ENCODE peak calls at places on chromosomes 2 and 18, in ten cellular contexts. B is transverse colon, A is endothelial cell of umbilical vein, E is neural progenitor cell, X is heart left ventricle, H is lower leg skin, Q is GM06990, K is spleen, R is fibroblast of villous mesenchyme, Y is AG04450. C is an unnamed sample.

GRCh38 chr2:10947005-10947440 is 35.3 kb downstream of the KCNF1 start:
- DNase-seq in B (no peak), A (no peak), E (no peak), X (no peak), H (no peak), Q (no peak), K (peak), R (peak), Y (no peak), C (no peak)

GRCh38 chr2:19911799-19912509 is 10.2 kb upstream of the TTC32 start:
- DNase-seq in B (no peak), A (no peak), E (no peak), X (no peak), H (no peak), Q (no peak), K (no peak), R (peak), Y (peak), C (peak)

GRCh38 chr2:84550916-84551315 is 34.6 kb downstream of the DNAH6 start:
- DNase-seq in B (no peak), A (no peak), E (no peak), X (no peak), H (no peak), Q (no peak), K (no peak), R (no peak), Y (no peak), C (no peak)

GRCh38 chr2:230896346-230897115 is 28.5 kb downstream of the GPR55 start:
- DNase-seq in B (peak), A (no peak), E (no peak), X (no peak), H (no peak), Q (no peak), K (peak), R (no peak), Y (no peak), C (no peak)

GRCh38 chr18:3540805-3541548 is 91.0 kb downstream of the TGIF1 start:
- DNase-seq in B (peak), A (no peak), E (no peak), X (no peak), H (no peak), Q (no peak), K (no peak), R (no peak), Y (no peak), C (no peak)

GRCh38 chr2:200171761-200172482 is 134.6 kb upstream of the SPATS2L start:
- DNase-seq in B (no peak), A (no peak), E (no peak), X (no peak), H (no peak), Q (no peak), K (no peak), R (peak), Y (no peak), C (no peak)

GRCh38 chr18:63177822-63178525 is 141.6 kb downstream of the BCL2 start:
- DNase-seq in B (peak), A (no peak), E (no peak), X (peak), H (no peak), Q (no peak), K (peak), R (peak), Y (no peak), C (no peak)

GRCh38 chr2:96509114-96509846 is 4.1 kb upstream of the NEURL3 start:
- DNase-seq in B (peak), A (peak), E (peak), X (peak), H (peak), Q (peak), K (peak), R (peak), Y (peak), C (peak)

GRCh38 chr2:131641414-131642206 is 113.9 kb downstream of the CCDC74A start:
- DNase-seq in B (no peak), A (no peak), E (no peak), X (no peak), H (no peak), Q (no peak), K (no peak), R (no peak), Y (no peak), C (peak)

GRCh38 chr2:64145119-64145518 is 899 bp upstream of the PELI1 start:
- DNase-seq in B (no peak), A (no peak), E (no peak), X (no peak), H (no peak), Q (no peak), K (no peak), R (no peak), Y (no peak), C (no peak)

GRCh38 chr2:40220177-40220925 is 231.5 kb downstream of the SLC8A1 start:
- DNase-seq in B (peak), A (no peak), E (no peak), X (peak), H (no peak), Q (no peak), K (no peak), R (peak), Y (no peak), C (no peak)

GRCh38 chr2:158142568-158143332 is 41.1 kb downstream of the UPP2 start:
- DNase-seq in B (no peak), A (no peak), E (no peak), X (no peak), H (no peak), Q (no peak), K (no peak), R (peak), Y (no peak), C (no peak)

GRCh38 chr2:695111-695510 is 17.9 kb upstream of the TMEM18 start:
- DNase-seq in B (no peak), A (no peak), E (no peak), X (no peak), H (no peak), Q (no peak), K (peak), R (no peak), Y (no peak), C (no peak)

GRCh38 chr2:17590342-17590911 is 49.9 kb downstream of the VSNL1 start:
- DNase-seq in B (no peak), A (no peak), E (no peak), X (no peak), H (peak), Q (no peak), K (no peak), R (no peak), Y (no peak), C (no peak)

GRCh38 chr2:128287780-128288735 is 30.6 kb downstream of the HS6ST1 start:
- DNase-seq in B (no peak), A (no peak), E (no peak), X (peak), H (no peak), Q (no peak), K (peak), R (no peak), Y (no peak), C (no peak)

GRCh38 chr2:80348078-80348477 is 43.5 kb upstream of the LRRTM1 start:
- DNase-seq in B (no peak), A (no peak), E (no peak), X (no peak), H (no peak), Q (no peak), K (no peak), R (no peak), Y (no peak), C (no peak)

GRCh38 chr18:11947214-11948119 is 33.8 kb upstream of the IMPA2 start:
- DNase-seq in B (peak), A (peak), E (peak), X (peak), H (peak), Q (peak), K (peak), R (peak), Y (peak), C (peak)

GRCh38 chr2:88190808-88191721 is 20.9 kb downstream of the THNSL2 start:
- DNase-seq in B (peak), A (peak), E (peak), X (no peak), H (no peak), Q (no peak), K (no peak), R (peak), Y (no peak), C (no peak)

GRCh38 chr2:51994123-51994788 is 962.3 kb upstream of the NRXN1 start:
- DNase-seq in B (no peak), A (no peak), E (no peak), X (peak), H (no peak), Q (no peak), K (no peak), R (no peak), Y (no peak), C (no peak)

GRCh38 chr18:26190506-26190905 is 35.7 kb upstream of the TAF4B start:
- DNase-seq in B (peak), A (no peak), E (no peak), X (no peak), H (no peak), Q (peak), K (peak), R (no peak), Y (no peak), C (no peak)

GRCh38 chr2:154226931-154227330 is 355.2 kb downstream of the GALNT13 start:
- DNase-seq in B (no peak), A (no peak), E (no peak), X (no peak), H (no peak), Q (no peak), K (no peak), R (no peak), Y (no peak), C (no peak)

GRCh38 chr2:190451561-190452176 is 43.5 kb downstream of the MFSD6 start:
- DNase-seq in B (no peak), A (no peak), E (no peak), X (no peak), H (no peak), Q (no peak), K (no peak), R (peak), Y (no peak), C (peak)

GRCh38 chr2:237663517-237663916 is 36.1 kb downstream of the LRRFIP1 start:
- DNase-seq in B (no peak), A (no peak), E (no peak), X (no peak), H (no peak), Q (no peak), K (no peak), R (no peak), Y (no peak), C (no peak)

GRCh38 chr2:185372188-185372587 is 366.4 kb upstream of the FSIP2 start:
- DNase-seq in B (peak), A (no peak), E (no peak), X (no peak), H (no peak), Q (no peak), K (no peak), R (peak), Y (no peak), C (no peak)

GRCh38 chr2:215966951-215967350 is 46.4 kb downstream of the MREG start:
- DNase-seq in B (no peak), A (peak), E (no peak), X (no peak), H (no peak), Q (no peak), K (no peak), R (no peak), Y (no peak), C (no peak)

GRCh38 chr18:59996370-59996966 is 96.7 kb downstream of the PMAIP1 start:
- DNase-seq in B (peak), A (peak), E (peak), X (no peak), H (no peak), Q (no peak), K (no peak), R (peak), Y (peak), C (peak)

GRCh38 chr2:48110497-48110896 is 204.2 kb upstream of the FBXO11 start:
- DNase-seq in B (no peak), A (no peak), E (no peak), X (no peak), H (no peak), Q (no peak), K (no peak), R (no peak), Y (no peak), C (no peak)

GRCh38 chr2:213089438-213089837 is 62.0 kb downstream of the IKZF2 start:
- DNase-seq in B (no peak), A (no peak), E (no peak), X (no peak), H (no peak), Q (no peak), K (no peak), R (no peak), Y (no peak), C (no peak)

GRCh38 chr2:41719756-41720155 is 328.1 kb upstream of the PKDCC start:
- DNase-seq in B (no peak), A (no peak), E (no peak), X (no peak), H (no peak), Q (no peak), K (no peak), R (no peak), Y (no peak), C (no peak)

DNA sequence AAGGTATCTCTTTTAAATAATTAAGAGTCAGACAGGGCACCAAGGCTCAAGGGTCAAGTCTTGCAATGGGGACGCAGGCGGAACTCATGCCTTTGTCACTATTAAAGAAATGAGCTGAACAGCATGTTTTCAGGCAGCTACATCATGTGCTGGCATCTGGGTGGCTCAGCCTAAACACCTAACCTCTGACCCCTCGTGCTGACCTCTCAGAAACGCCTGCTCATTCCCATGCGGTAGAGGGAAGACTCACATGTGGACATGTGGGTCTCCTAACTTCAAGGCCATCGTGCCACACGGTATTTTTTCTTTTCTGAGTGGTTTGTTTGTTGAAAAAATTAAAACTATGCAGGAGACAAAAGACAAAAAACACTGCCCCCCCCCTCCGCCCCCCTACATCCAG is 31.3 kb downstream of the CYP27C1 start:
- DNase-seq in B (no peak), A (no peak), E (no peak), X (no peak), H (no peak), Q (no peak), K (peak), R (no peak), Y (no peak), C (no peak)
- H3K4me3 ChIP-seq in B (no peak), A (no peak), E (no peak), X (no peak), H (no peak), Q (no peak), K (no peak), R (no peak), Y (no peak), C (no peak)

GRCh38 chr2:172865422-172865821 is 129.8 kb downstream of the RAPGEF4 start:
- DNase-seq in B (no peak), A (no peak), E (no peak), X (no peak), H (no peak), Q (no peak), K (no peak), R (no peak), Y (no peak), C (no peak)
- TF ChIP-seq CTCF in B (no peak), A (no peak), E (peak), X (no peak), H (no peak), Q (peak), K (no peak), R (peak), Y (peak), C (peak)

DNA sequence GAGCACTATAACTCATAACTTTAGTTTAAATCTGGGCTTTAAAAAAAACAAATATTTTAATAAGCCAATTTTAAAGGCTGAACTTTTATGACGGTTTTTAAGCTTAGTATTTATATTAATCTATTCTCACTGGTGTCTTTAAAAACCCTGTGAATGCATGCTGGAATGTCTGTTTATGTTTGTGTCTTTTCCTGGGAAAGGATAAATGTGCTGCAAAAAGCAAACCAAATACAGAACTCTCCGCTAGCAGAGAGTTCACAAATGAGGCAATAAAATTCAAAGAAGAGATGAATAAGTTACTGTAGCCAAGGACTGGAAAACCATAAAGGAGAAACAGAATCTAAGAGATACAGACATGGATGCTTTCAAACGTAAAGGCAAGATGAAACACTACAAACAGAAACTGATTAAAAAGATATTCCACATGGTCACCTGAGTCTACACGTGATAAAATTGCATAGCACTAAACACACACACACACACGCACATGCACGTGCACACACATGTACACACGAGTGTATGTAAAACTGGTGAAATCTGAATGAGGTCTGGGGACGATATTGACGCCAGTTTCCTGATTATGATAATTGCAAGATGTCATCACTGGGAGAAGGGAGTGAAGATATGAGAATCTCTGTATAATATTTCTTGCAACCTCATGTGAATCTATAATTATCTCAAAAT is 4.4 kb downstream of the TWIST2 start:
- DNase-seq in B (no peak), A (no peak), E (no peak), X (no peak), H (no peak), Q (no peak), K (no peak), R (peak), Y (no peak), C (no peak)
- H3K4me3 ChIP-seq in B (no peak), A (no peak), E (no peak), X (no peak), H (no peak), Q (no peak), K (no peak), R (peak), Y (no peak), C (no peak)

GRCh38 chr2:33475381-33476099 is 909 bp upstream of the RASGRP3 start:
- DNase-seq in B (peak), A (peak), E (peak), X (peak), H (peak), Q (peak), K (peak), R (peak), Y (peak), C (peak)
- TF ChIP-seq CTCF in B (peak), A (peak), E (peak), X (peak), H (no peak), Q (peak), K (peak), R (peak), Y (peak), C (peak)

GRCh38 chr2:27735263-27735904 is 36.1 kb upstream of the MRPL33 start:
- DNase-seq in B (peak), A (peak), E (peak), X (peak), H (peak), Q (no peak), K (peak), R (peak), Y (peak), C (no peak)

GRCh38 chr2:27737676-27738348 is 33.7 kb upstream of the MRPL33 start:
- DNase-seq in B (no peak), A (peak), E (no peak), X (no peak), H (no peak), Q (no peak), K (peak), R (peak), Y (peak), C (peak)

GRCh38 chr2:27734305-27734704 is 37.2 kb upstream of the MRPL33 start:
- DNase-seq in B (no peak), A (no peak), E (no peak), X (no peak), H (no peak), Q (no peak), K (no peak), R (no peak), Y (no peak), C (no peak)

GRCh38 chr2:27736890-27737204 is 34.7 kb upstream of the MRPL33 start:
- DNase-seq in B (no peak), A (no peak), E (no peak), X (no peak), H (no peak), Q (no peak), K (no peak), R (no peak), Y (no peak), C (no peak)

DNA sequence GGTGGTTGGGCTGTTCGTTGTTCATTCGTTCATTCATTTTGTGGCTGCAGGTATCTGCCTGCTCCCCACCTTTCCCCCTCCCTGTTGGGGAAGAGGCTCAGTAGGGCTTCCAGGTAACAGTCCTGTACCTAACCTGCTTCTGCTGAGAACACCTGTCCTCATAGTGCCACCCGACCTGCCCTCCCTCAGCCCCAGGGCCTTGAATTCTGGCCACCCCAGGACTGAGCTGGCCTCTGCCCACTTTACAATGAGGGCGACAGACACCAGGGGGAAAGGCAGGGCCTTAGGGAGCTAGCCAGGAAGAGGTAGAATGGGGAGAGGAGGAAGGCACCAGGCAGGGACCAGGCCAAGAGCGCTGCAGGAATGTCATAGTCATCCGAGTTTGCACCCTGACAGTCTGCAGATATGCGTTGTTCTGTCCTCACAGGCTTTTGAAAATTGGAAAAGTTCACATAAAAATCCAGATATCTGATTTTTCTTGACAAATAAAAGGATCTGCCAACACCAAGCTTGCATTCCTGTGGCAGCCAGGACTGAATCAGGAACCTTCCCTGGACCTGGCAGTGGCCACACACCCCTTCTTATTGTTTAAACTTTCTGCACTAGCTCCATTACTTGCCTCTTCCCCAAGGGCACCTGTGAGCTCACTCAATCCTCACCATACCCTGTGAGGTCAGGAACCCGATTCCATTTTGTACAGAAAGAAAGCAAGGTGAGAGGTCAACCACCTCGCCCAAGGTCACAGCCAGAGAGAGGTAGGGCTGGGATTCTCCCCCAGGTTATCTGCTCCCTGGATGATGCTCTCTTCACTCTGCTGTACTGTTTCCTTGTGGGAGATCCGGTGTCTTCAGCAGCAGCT is 35.3 kb upstream of the MRPL33 start:
- DNase-seq in B (no peak), A (no peak), E (no peak), X (no peak), H (no peak), Q (no peak), K (no peak), R (no peak), Y (no peak), C (no peak)
- H3K4me3 ChIP-seq in B (peak), A (no peak), E (no peak), X (peak), H (no peak), Q (no peak), K (peak), R (no peak), Y (no peak), C (no peak)

GRCh38 chr18:31553800-31554199 is 37.9 kb upstream of the TTR start:
- DNase-seq in B (no peak), A (no peak), E (no peak), X (no peak), H (no peak), Q (no peak), K (no peak), R (no peak), Y (no peak), C (no peak)
- TF ChIP-seq CTCF in B (no peak), A (peak), E (peak), X (no peak), H (no peak), Q (peak), K (no peak), R (peak), Y (no peak), C (peak)

DNA sequence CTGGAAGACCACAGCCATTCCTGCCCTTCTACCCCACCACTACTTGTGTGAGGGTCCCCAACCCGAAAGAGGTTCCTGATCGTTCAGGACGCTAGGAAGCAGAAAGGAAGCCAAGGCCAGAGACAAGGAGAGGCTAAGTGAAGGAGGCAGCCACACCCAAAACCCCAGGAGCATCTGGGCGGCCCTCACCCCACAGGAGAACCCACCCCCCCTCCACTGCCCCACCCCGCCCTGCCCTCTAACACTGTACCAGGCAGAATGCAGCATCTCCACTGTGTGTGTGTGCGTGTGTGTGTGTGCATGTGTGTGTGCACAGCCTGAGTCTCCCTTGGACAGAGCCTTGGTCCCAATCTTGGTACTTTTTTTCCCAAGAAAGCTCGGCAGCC is 207.5 kb upstream of the HAAO start:
- DNase-seq in B (peak), A (no peak), E (no peak), X (no peak), H (no peak), Q (no peak), K (no peak), R (no peak), Y (no peak), C (no peak)
- H3K4me3 ChIP-seq in B (no peak), A (no peak), E (no peak), X (no peak), H (no peak), Q (no peak), K (no peak), R (no peak), Y (no peak), C (no peak)

GRCh38 chr2:109350526-109350925 is 221.5 kb downstream of the SH3RF3 start:
- DNase-seq in B (no peak), A (no peak), E (no peak), X (no peak), H (no peak), Q (no peak), K (no peak), R (no peak), Y (no peak), C (no peak)
- TF ChIP-seq CTCF in B (no peak), A (no peak), E (no peak), X (no peak), H (no peak), Q (no peak), K (no peak), R (no peak), Y (no peak), C (no peak)